ENCODE peak calls at places on chromosomes 11 and 22, in four cellular contexts. L, G, A and B are unnamed samples.

GRCh38 chr11:114326151-114326550 is 30.0 kb downstream of the NNMT start:
- DNase-seq in G (no peak), L (no peak), A (no peak), B (no peak)

GRCh38 chr11:63783925-63784592 is 15.5 kb upstream of the ZFTA start:
- DNase-seq in L (peak; percentile 13), G (no peak), A (no peak), B (no peak)

GRCh38 chr11:9923280-9923679 is 259.4 kb downstream of the SWAP70 start:
- DNase-seq in G (no peak), A (no peak), L (no peak), B (no peak)

GRCh38 chr11:101453682-101454081 is 130.1 kb downstream of the TRPC6 start:
- DNase-seq in L (no peak), G (no peak), A (no peak), B (no peak)

GRCh38 chr11:75023446-75024067 is 34.8 kb downstream of the NEU3 start:
- DNase-seq in L (no peak), A (no peak), G (no peak), B (no peak)

GRCh38 chr11:128518493-128519207 is 68.7 kb downstream of the ETS1 start:
- DNase-seq in G (no peak), A (no peak), L (peak; percentile 77), B (peak; percentile 15)

GRCh38 chr22:49216579-49216978 is 611.1 kb downstream of the BRD1 start:
- DNase-seq in G (no peak), L (no peak), A (no peak), B (no peak)

GRCh38 chr11:63508009-63508408 is 2.1 kb downstream of the LGALS12 start:
- DNase-seq in A (peak; percentile 65), L (peak; percentile 10), G (peak; percentile 23), B (peak; percentile 55)

GRCh38 chr11:12150831-12151382 is 40.5 kb downstream of the MICAL2 start:
- DNase-seq in G (peak; percentile 82), L (no peak), A (no peak), B (no peak)

GRCh38 chr22:27682438-27682837 is 119.1 kb downstream of the MN1 start:
- DNase-seq in A (no peak), G (no peak), L (no peak), B (no peak)

GRCh38 chr22:32590556-32590955 is 115.9 kb downstream of the FBXO7 start:
- DNase-seq in A (no peak), L (no peak), G (no peak), B (no peak)

GRCh38 chr11:282171-282570 is 4.0 kb downstream of the NLRP6 start:
- DNase-seq in L (no peak), G (no peak), A (no peak), B (no peak)

GRCh38 chr11:73193251-73194033 is 24.6 kb upstream of the P2RY2 start:
- DNase-seq in A (no peak), G (no peak), L (no peak), B (no peak)

GRCh38 chr22:28903719-28904118 is 20.3 kb downstream of the ZNRF3 start:
- DNase-seq in A (peak; percentile 65), G (no peak), L (no peak), B (no peak)

GRCh38 chr22:18024956-18025720 is 777 bp upstream of the MICAL3 start:
- DNase-seq in L (no peak), A (no peak), G (no peak), B (peak; percentile 41)

GRCh38 chr11:48012051-48012391 is 31.7 kb downstream of the PTPRJ start:
- DNase-seq in L (no peak), G (peak; percentile 67), A (no peak), B (no peak)

GRCh38 chr22:47175151-47175760 is 412.8 kb downstream of the TBC1D22A start:
- DNase-seq in A (peak; percentile 11), L (no peak), G (no peak), B (no peak)

GRCh38 chr11:11010624-11011127 is 152.8 kb upstream of the ZBED5 start:
- DNase-seq in G (no peak), A (no peak), L (peak; percentile 31), B (peak; percentile 33)

GRCh38 chr22:48096411-48096810 is 1334.0 kb downstream of the TBC1D22A start:
- DNase-seq in G (no peak), L (no peak), A (no peak), B (no peak)

GRCh38 chr11:102831128-102831708 is 12.2 kb downstream of the MMP3 start:
- DNase-seq in A (peak; percentile 47), L (no peak), G (peak; percentile 12), B (peak; percentile 74)

GRCh38 chr22:19546680-19547079 is 22.5 kb upstream of the CLDN5 start:
- DNase-seq in L (no peak), A (no peak), G (no peak), B (no peak)